ENCODE peak calls at places on chromosomes 2 and 18, in nine cellular contexts. Z is IMR-90; V is astrocyte of the spinal cord; G is astrocyte; D is CD8-positive, alpha-beta T cell; X is GM12865; S is cardiac fibroblast; Q is foreskin fibroblast; C is small intestine. F is an unnamed sample.

GRCh38 chr2:179201884-179202283 is 62.7 kb downstream of the SESTD1 start:
- DNase-seq in X (no peak), V (no peak), G (peak; percentile 13), S (peak; percentile 61), C (no peak), D (no peak), Q (peak; percentile 7), Z (peak; percentile 35), F (no peak)

GRCh38 chr2:179252439-179252838 is 12.2 kb downstream of the SESTD1 start:
- DNase-seq in G (no peak), V (no peak), S (no peak), X (no peak), Q (no peak), D (no peak), C (no peak), Z (no peak), F (no peak)

GRCh38 chr2:170456914-170457313 is 258.2 kb upstream of the SP5 start:
- DNase-seq in Z (no peak), G (no peak), D (no peak), X (no peak), Q (no peak), C (no peak), S (no peak), V (no peak), F (no peak)

GRCh38 chr18:75407468-75408437 is 19.8 kb downstream of the SMIM21 start:
- DNase-seq in Z (peak; percentile 38), Q (peak; percentile 30), X (no peak), C (no peak), G (peak; percentile 30), S (peak; percentile 57), V (peak; percentile 32), D (no peak), F (no peak)

GRCh38 chr2:154771664-154772284 is 73.3 kb downstream of the KCNJ3 start:
- DNase-seq in C (no peak), S (no peak), Z (no peak), D (no peak), Q (no peak), G (no peak), V (no peak), X (peak; percentile 3), F (no peak)

GRCh38 chr2:240196716-240197438 is 56.4 kb upstream of the OTOS start:
- DNase-seq in D (no peak), Z (no peak), Q (no peak), G (no peak), C (no peak), V (no peak), S (no peak), X (no peak), F (no peak)

GRCh38 chr2:197947219-197947757 is 142.9 kb downstream of the PLCL1 start:
- DNase-seq in C (no peak), S (no peak), G (no peak), D (no peak), X (no peak), V (no peak), Z (no peak), Q (no peak), F (no peak)

GRCh38 chr2:73859721-73860586 is 31.2 kb downstream of the STAMBP start:
- DNase-seq in C (no peak), G (peak; percentile 89), V (peak; percentile 79), Q (peak; percentile 92), Z (peak; percentile 97), X (no peak), S (peak; percentile 87), D (no peak), F (no peak)

GRCh38 chr2:190119948-190120347 is 57.4 kb upstream of the MSTN start:
- DNase-seq in X (no peak), V (no peak), Z (no peak), D (peak; percentile 4), Q (no peak), S (peak; percentile 27), G (no peak), C (no peak), F (no peak)

GRCh38 chr2:3288455-3289163 is 89.0 kb downstream of the EIPR1 start:
- DNase-seq in V (no peak), S (no peak), X (no peak), G (no peak), C (no peak), Z (no peak), D (no peak), Q (no peak), F (no peak)

GRCh38 chr2:66700181-66700686 is 265.3 kb downstream of the MEIS1 start:
- DNase-seq in V (no peak), S (no peak), Z (no peak), C (peak; percentile 15), G (no peak), Q (no peak), X (no peak), D (no peak), F (no peak)

GRCh38 chr2:11134349-11134748 is 20.9 kb upstream of the SLC66A3 start:
- DNase-seq in C (no peak), G (no peak), Z (no peak), X (no peak), S (no peak), D (no peak), V (no peak), Q (no peak), F (no peak)

GRCh38 chr18:36249392-36249791 is 48.1 kb upstream of the FHOD3 start:
- DNase-seq in S (no peak), Z (no peak), C (no peak), G (no peak), D (no peak), V (no peak), X (peak; percentile 10), Q (no peak), F (no peak)

GRCh38 chr2:47036489-47036769 is 118.7 kb downstream of the STPG4 start:
- DNase-seq in G (no peak), C (no peak), D (no peak), V (no peak), Z (no peak), S (no peak), X (no peak), Q (no peak), F (no peak)

GRCh38 chr2:18828296-18828695 is 238.9 kb upstream of the NT5C1B start:
- DNase-seq in C (no peak), V (no peak), D (no peak), S (no peak), X (no peak), G (no peak), Z (no peak), Q (no peak), F (no peak)

GRCh38 chr2:119259296-119259860 is 35.7 kb downstream of the STEAP3 start:
- DNase-seq in S (peak; percentile 13), D (no peak), Z (no peak), X (no peak), Q (no peak), C (no peak), G (no peak), V (no peak), F (no peak)

GRCh38 chr2:8152392-8153257 is 529.2 kb upstream of the ID2 start:
- DNase-seq in G (no peak), Z (no peak), S (no peak), X (peak; percentile 80), D (no peak), Q (no peak), C (no peak), V (no peak), F (no peak)

GRCh38 chr2:216819766-216820165 is 40.1 kb downstream of the TNP1 start:
- DNase-seq in D (no peak), Z (no peak), S (no peak), X (no peak), C (no peak), V (no peak), G (no peak), Q (no peak), F (no peak)

GRCh38 chr18:24270358-24270936 is 127.2 kb downstream of the OSBPL1A start:
- DNase-seq in G (no peak), V (peak; percentile 15), C (peak; percentile 14), D (no peak), X (no peak), Q (no peak), S (no peak), Z (peak; percentile 8), F (no peak)
- H3K4me3 ChIP-seq in G (peak overlapping the region; percentile 82), V (peak overlapping the region; percentile 72), C (no peak overlapping the region), D (no peak overlapping the region), X (no peak overlapping the region), Q (peak overlapping the region; percentile 73), S (peak overlapping the region; percentile 73), Z (peak overlapping the region; percentile 92), F (no peak overlapping the region)

GRCh38 chr2:225122582-225123486 is 80.6 kb upstream of the DOCK10 start:
- DNase-seq in X (peak; percentile 30), Z (peak; percentile 47), Q (no peak), G (no peak), D (peak; percentile 24), V (peak; percentile 43), S (peak; percentile 62), C (no peak), F (peak; percentile 28)
- H3K4me3 ChIP-seq in X (no peak overlapping the region), Z (no peak overlapping the region), Q (no peak overlapping the region), G (no peak overlapping the region), D (no peak overlapping the region), V (no peak overlapping the region), S (no peak overlapping the region), C (no peak overlapping the region), F (no peak overlapping the region)

GRCh38 chr18:7568426-7568825 is 1.3 kb downstream of the PTPRM start:
- DNase-seq in Z (peak; percentile 20), C (no peak), Q (peak; percentile 14), V (peak; percentile 39), G (peak; percentile 25), S (peak; percentile 15), X (no peak), D (no peak), F (no peak)
- H3K4me3 ChIP-seq in Z (peak overlapping the region; percentile 96), C (peak overlapping the region; percentile 63), Q (peak overlapping the region; percentile 73), V (peak overlapping the region; percentile 84), G (peak overlapping the region; percentile 81), S (peak overlapping the region; percentile 83), X (no peak overlapping the region), D (no peak overlapping the region), F (no peak overlapping the region)

GRCh38 chr2:173059941-173060575 is 15.6 kb upstream of the MAP3K20 start:
- DNase-seq in S (peak; percentile 67), Z (peak; percentile 43), X (no peak), C (no peak), V (no peak), G (no peak), D (no peak), Q (peak; percentile 67), F (no peak)

GRCh38 chr2:173058673-173059072 is 17.0 kb upstream of the MAP3K20 start:
- DNase-seq in Q (no peak), D (no peak), S (no peak), G (no peak), C (no peak), Z (no peak), V (no peak), X (no peak), F (no peak)

GRCh38 chr2:173056705-173057368 is 18.8 kb upstream of the MAP3K20 start:
- DNase-seq in C (no peak), G (no peak), Z (no peak), S (no peak), X (no peak), Q (no peak), V (no peak), D (no peak), F (no peak)

GRCh38 chr2:173059292-173059691 is 16.4 kb upstream of the MAP3K20 start:
- DNase-seq in Z (no peak), V (no peak), C (no peak), S (no peak), Q (no peak), D (no peak), G (no peak), X (no peak), F (no peak)

DNA sequence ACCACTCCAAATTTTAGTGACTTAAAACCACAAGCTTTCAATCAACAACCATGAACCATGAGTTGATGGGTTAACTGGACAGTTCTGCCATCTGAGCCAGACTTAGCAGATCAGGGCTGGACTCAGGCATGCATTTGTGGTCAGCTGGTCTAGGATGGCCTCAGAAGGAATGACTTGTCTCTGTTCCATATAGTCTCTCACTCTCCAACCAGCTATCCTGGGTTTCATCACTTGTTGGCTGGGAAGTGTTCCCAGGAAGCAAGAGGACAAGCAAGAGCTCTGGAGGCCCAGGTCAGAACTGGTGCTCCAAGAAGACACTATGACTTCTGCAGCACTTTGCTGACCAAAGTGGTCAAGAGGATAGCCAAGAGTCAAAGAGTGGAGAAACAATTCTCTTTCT is 17.5 kb upstream of the MAP3K20 start:
- DNase-seq in Z (no peak), D (no peak), C (no peak), G (no peak), X (no peak), V (no peak), Q (peak; percentile 50), S (peak; percentile 26), F (no peak)
- H3K4me3 ChIP-seq in Z (no peak overlapping the region), D (no peak overlapping the region), C (no peak overlapping the region), G (no peak overlapping the region), X (no peak overlapping the region), V (no peak overlapping the region), Q (no peak overlapping the region), S (no peak overlapping the region), F (no peak overlapping the region)

F was measured in naive thymus-derived CD4-positive, alpha-beta T cell.